ENCODE peak calls at places on chromosome 6, in eight cellular contexts. D is dorsolateral prefrontal cortex; U is GM23248; J is ovary; M is CD4-positive, CD25-positive, alpha-beta regulatory T cell; G is endodermal cell; V is K562; I is body of pancreas. Z is an unnamed sample.
A peak's percentile ranks its signal among the peaks of the same experiment; 100 is the strongest.

GRCh38 chr6:39824030-39824926 is 32.1 kb downstream of the DAAM2 start:
- DNase-seq in I (no peak), V (no peak), D (no peak), J (no peak), U (no peak), M (no peak), G (peak; percentile 79), Z (no peak)

GRCh38 chr6:29011276-29011734 is 6.2 kb upstream of the ZNF311 start:
- DNase-seq in V (peak; percentile 91), D (no peak), M (peak; percentile 26), U (peak; percentile 87), I (peak; percentile 37), G (peak; percentile 85), J (peak; percentile 68), Z (no peak)

GRCh38 chr6:150336299-150336698 is 32.5 kb upstream of the IYD start:
- DNase-seq in D (no peak), V (peak; percentile 34), U (peak; percentile 56), I (no peak), J (no peak), G (no peak), M (no peak), Z (no peak)

GRCh38 chr6:42017021-42017643 is 33.2 kb upstream of the TAF8 start:
- DNase-seq in U (peak; percentile 82), I (no peak), M (no peak), D (no peak), J (no peak), V (peak; percentile 98), G (no peak), Z (no peak)

GRCh38 chr6:624979-625378 is 31.9 kb downstream of the HUS1B start:
- DNase-seq in U (peak; percentile 2), J (no peak), M (no peak), I (no peak), G (peak; percentile 58), V (peak; percentile 40), D (no peak), Z (no peak)

GRCh38 chr6:99307295-99307907 is 42.1 kb downstream of the FAXC start:
- DNase-seq in U (no peak), V (no peak), J (no peak), G (peak; percentile 60), I (no peak), M (no peak), D (no peak), Z (no peak)

GRCh38 chr6:44535446-44535845 is 147.9 kb downstream of the CDC5L start:
- DNase-seq in V (no peak), J (no peak), I (no peak), G (peak; percentile 35), U (no peak), D (no peak), M (no peak), Z (peak; percentile 29)

GRCh38 chr6:54874349-54875048 is 27.9 kb downstream of the FAM83B start:
- DNase-seq in M (no peak), I (no peak), D (no peak), U (no peak), J (no peak), V (no peak), G (no peak), Z (no peak)

GRCh38 chr6:89526563-89526869 is 93.6 kb downstream of the ANKRD6 start:
- DNase-seq in J (no peak), U (no peak), I (no peak), V (no peak), D (no peak), G (no peak), M (no peak), Z (no peak)

GRCh38 chr6:156804402-156804801 is 27.2 kb downstream of the ARID1B start:
- DNase-seq in M (no peak), I (no peak), J (no peak), V (no peak), D (no peak), G (no peak), U (no peak), Z (no peak)

GRCh38 chr6:125792680-125793079 is 1.9 kb downstream of the NCOA7 start:
- DNase-seq in D (no peak), I (no peak), M (no peak), G (no peak), V (no peak), U (peak; percentile 51), J (no peak), Z (no peak)

GRCh38 chr6:125794342-125795137 is 3.8 kb downstream of the NCOA7 start:
- DNase-seq in M (no peak), I (no peak), G (no peak), U (peak; percentile 42), V (no peak), J (no peak), D (no peak), Z (no peak)

GRCh38 chr6:125792172-125792571 is 1.4 kb downstream of the NCOA7 start:
- DNase-seq in G (no peak), V (no peak), I (no peak), M (no peak), D (no peak), J (no peak), U (no peak), Z (no peak)

GRCh38 chr6:125793863-125794262 is 3.1 kb downstream of the NCOA7 start:
- DNase-seq in J (no peak), M (no peak), G (no peak), D (no peak), V (no peak), U (peak; percentile 20), I (no peak), Z (no peak)

DNA sequence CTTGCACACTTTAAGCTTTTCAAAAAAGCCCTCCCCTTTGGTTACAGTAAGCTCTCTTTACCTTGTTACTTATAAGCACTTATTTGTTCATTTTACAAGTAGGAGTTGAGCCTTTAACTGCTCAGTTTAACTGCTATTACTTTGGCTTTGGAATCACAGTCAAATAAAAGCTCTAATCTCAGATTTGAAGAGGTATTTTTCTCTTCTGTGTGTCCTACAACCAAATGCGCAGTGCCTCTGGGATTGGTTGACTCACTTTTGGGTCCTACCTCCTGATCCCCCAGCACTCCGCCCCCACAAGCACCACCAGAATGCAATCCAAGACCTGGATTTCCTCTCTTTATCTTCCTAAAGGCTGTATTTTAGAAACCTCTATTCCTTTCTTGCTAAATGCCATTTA is 2.5 kb downstream of the NCOA7 start:
- DNase-seq in M (no peak), D (no peak), U (no peak), I (no peak), J (no peak), V (no peak), G (no peak), Z (no peak)
- H3K4me3 ChIP-seq in M (no peak overlapping the region), D (peak overlapping the region; percentile 68), U (no peak overlapping the region), I (no peak overlapping the region), J (no peak overlapping the region), V (no peak overlapping the region), G (no peak overlapping the region), Z (peak overlapping the region; percentile 84)

GRCh38 chr6:105459884-105460283 is 57.0 kb upstream of the PREP start:
- DNase-seq in V (no peak), G (no peak), U (peak; percentile 67), J (no peak), D (no peak), M (no peak), I (no peak), Z (no peak)
- H3K27ac ChIP-seq in V (no peak overlapping the region), G (no peak overlapping the region), U (peak overlapping the region; percentile 31), J (no peak overlapping the region), D (no peak overlapping the region), M (peak overlapping the region; percentile 78), I (no peak overlapping the region), Z (no peak overlapping the region)

DNA sequence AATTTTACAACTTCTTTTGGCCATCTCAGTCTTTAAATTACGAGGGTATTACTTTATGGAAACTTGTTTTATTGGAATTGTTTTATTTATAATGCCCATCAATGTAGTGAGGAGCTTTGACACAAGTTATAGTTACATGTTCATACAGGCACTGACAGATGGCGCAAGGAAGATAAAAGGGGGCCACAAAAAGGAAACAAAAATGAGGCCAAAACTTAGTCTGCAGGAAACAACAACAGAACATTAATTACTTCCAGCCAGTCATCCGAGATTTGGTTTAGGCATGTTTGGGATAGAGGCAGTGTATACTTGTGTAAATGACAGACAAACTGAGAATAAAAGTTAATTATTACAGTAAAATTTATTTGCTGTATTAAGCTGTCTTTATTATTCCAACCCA is 18.2 kb downstream of the SESN1 start:
- DNase-seq in V (no peak), J (no peak), G (no peak), M (no peak), D (no peak), U (peak; percentile 12), I (no peak), Z (no peak)
- H3K4me3 ChIP-seq in V (no peak overlapping the region), J (no peak overlapping the region), G (no peak overlapping the region), M (no peak overlapping the region), D (no peak overlapping the region), U (no peak overlapping the region), I (no peak overlapping the region), Z (no peak overlapping the region)

DNA sequence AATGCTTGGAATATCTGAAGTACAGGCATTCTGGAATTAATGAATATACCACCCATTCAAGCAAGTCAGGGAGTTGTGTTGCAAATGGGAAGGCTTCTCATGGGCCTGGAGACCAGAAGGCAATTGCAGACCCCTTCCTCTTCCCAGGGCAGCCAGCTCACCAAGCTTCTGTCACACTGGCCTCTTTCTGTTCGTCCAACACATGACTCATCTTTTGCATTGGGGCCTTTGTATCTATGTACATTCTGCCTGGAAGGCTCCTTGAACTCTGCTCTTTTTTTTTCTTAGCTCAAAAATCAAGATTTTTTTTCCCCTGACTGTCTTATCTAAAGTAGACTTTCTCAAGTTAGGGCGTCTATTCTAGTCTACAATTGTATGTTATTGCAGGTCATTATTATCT is 132.9 kb upstream of the MYLIP start:
- DNase-seq in J (no peak), I (no peak), V (peak; percentile 80), U (peak; percentile 42), G (no peak), M (no peak), D (no peak), Z (no peak)
- H3K27ac ChIP-seq in J (no peak overlapping the region), I (no peak overlapping the region), V (peak overlapping the region; percentile 49), U (no peak overlapping the region), G (no peak overlapping the region), M (no peak overlapping the region), D (no peak overlapping the region), Z (no peak overlapping the region)

GRCh38 chr6:8651998-8652397 is 216.7 kb upstream of the SLC35B3 start:
- DNase-seq in I (no peak), V (no peak), M (no peak), J (no peak), U (no peak), G (no peak), D (no peak), Z (no peak)
- H3K4me3 ChIP-seq in I (no peak overlapping the region), V (no peak overlapping the region), M (no peak overlapping the region), J (no peak overlapping the region), U (no peak overlapping the region), G (no peak overlapping the region), D (no peak overlapping the region), Z (no peak overlapping the region)

Z was measured in coronary artery.